ENCODE peak calls at places on chromosomes 13 and 19, in eight cellular contexts. E is activated naive CD8-positive, alpha-beta T cell treated with anti-CD3 and anti-CD28 coated beads for 36 hours; B is GM10248; W is Peyer's patch; G is activated CD4-positive, CD25-positive, alpha-beta regulatory T cell treated with anti-CD3 and anti-CD28 coated beads, Interleukin-2, amount 50 U/mL, for 16 hours; H is activated CD4-positive, alpha-beta T cell treated with anti-CD3 and anti-CD28 coated beads, Interleukin-2, amount 50 U/mL, for 24 hours; O is SJSA1; F is tibial nerve. X is an unnamed sample.
A peak's percentile ranks its signal among the peaks of the same experiment; 100 is the strongest.

GRCh38 chr13:40665061-40665753 is 1.2 kb downstream of the FOXO1 start:
- DNase-seq in E (peak; percentile 57), B (peak; percentile 48), W (peak; percentile 72), G (no peak), H (no peak), O (no peak), F (no peak), X (no peak)

GRCh38 chr19:47142779-47143178 is 12.1 kb downstream of the SAE1 start:
- DNase-seq in E (no peak), B (no peak), W (no peak), G (no peak), H (no peak), O (no peak), F (no peak), X (no peak)

GRCh38 chr13:108496364-108497215 is 132.8 kb upstream of the MYO16 start:
- DNase-seq in E (no peak), B (no peak), W (no peak), G (no peak), H (no peak), O (no peak), F (no peak), X (no peak)

GRCh38 chr13:43572601-43573360 is 214.0 kb downstream of the ENOX1 start:
- DNase-seq in E (no peak), B (no peak), W (no peak), G (no peak), H (no peak), O (no peak), F (no peak), X (peak; percentile 18)

GRCh38 chr19:34808566-34808965 is 35.6 kb upstream of the ZNF599 start:
- DNase-seq in E (no peak), B (no peak), W (no peak), G (no peak), H (no peak), O (no peak), F (no peak), X (no peak)

GRCh38 chr13:101945435-101945834 is 456.4 kb downstream of the FGF14 start:
- DNase-seq in E (no peak), B (no peak), W (no peak), G (no peak), H (no peak), O (no peak), F (no peak), X (no peak)

GRCh38 chr19:56314018-56314583 is 538 bp downstream of the ZSCAN5A start:
- DNase-seq in E (no peak), B (no peak), W (no peak), G (no peak), H (no peak), O (no peak), F (no peak), X (peak; percentile 1)

GRCh38 chr19:34513767-34514166 is 32.2 kb downstream of the WTIP start:
- DNase-seq in E (no peak), B (no peak), W (no peak), G (no peak), H (no peak), O (no peak), F (no peak), X (no peak)

GRCh38 chr13:29733069-29733700 is 117.2 kb downstream of the UBL3 start:
- DNase-seq in E (peak; percentile 4), B (no peak), W (no peak), G (no peak), H (no peak), O (no peak), F (no peak), X (no peak)

GRCh38 chr13:112444001-112444311 is 67.8 kb downstream of the SPACA7 start:
- DNase-seq in E (peak; percentile 65), B (peak; percentile 81), W (peak; percentile 79), G (no peak), H (peak; percentile 20), O (peak; percentile 78), F (no peak), X (peak; percentile 2)

GRCh38 chr19:18537431-18537830 is 5.9 kb downstream of the FKBP8 start:
- DNase-seq in E (no peak), B (no peak), W (no peak), G (no peak), H (no peak), O (no peak), F (no peak), X (no peak)

GRCh38 chr13:83057119-83057518 is 825.2 kb downstream of the SLITRK1 start:
- DNase-seq in E (no peak), B (no peak), W (no peak), G (no peak), H (no peak), O (no peak), F (no peak), X (no peak)

GRCh38 chr19:17577698-17578097 is 22.2 kb downstream of the COLGALT1 start:
- DNase-seq in E (no peak), B (peak; percentile 10), W (no peak), G (no peak), H (no peak), O (no peak), F (no peak), X (no peak)

GRCh38 chr19:47699360-47699917 is 13.8 kb upstream of the EHD2 start:
- DNase-seq in E (peak; percentile 47), B (peak; percentile 84), W (peak; percentile 76), G (no peak), H (peak; percentile 26), O (peak; percentile 75), F (no peak), X (no peak)

GRCh38 chr13:109241160-109241559 is 545.2 kb downstream of the IRS2 start:
- DNase-seq in E (no peak), B (no peak), W (no peak), G (no peak), H (no peak), O (no peak), F (no peak), X (no peak)

GRCh38 chr19:39001016-39001415 is 25.5 kb upstream of the FBXO17 start:
- DNase-seq in E (no peak), B (no peak), W (no peak), G (no peak), H (no peak), O (no peak), F (no peak), X (no peak)

GRCh38 chr13:75079226-75079625 is 402.7 kb downstream of the TBC1D4 start:
- DNase-seq in E (no peak), B (no peak), W (no peak), G (no peak), H (no peak), O (no peak), F (no peak), X (no peak)

GRCh38 chr13:114174529-114174941 is 4.5 kb upstream of the CFAP97D2 start:
- DNase-seq in E (no peak), B (no peak), W (no peak), G (no peak), H (no peak), O (no peak), F (no peak), X (no peak)

GRCh38 chr19:38842439-38843174 is 7.2 kb downstream of the HNRNPL start:
- DNase-seq in E (peak; percentile 70), B (no peak), W (no peak), G (no peak), H (no peak), O (no peak), F (no peak), X (no peak)

GRCh38 chr19:4733755-4734345 is 10.2 kb upstream of the DPP9 start:
- DNase-seq in E (no peak), B (no peak), W (no peak), G (no peak), H (no peak), O (no peak), F (no peak), X (no peak)

GRCh38 chr19:23070353-23070781 is 46.5 kb upstream of the ZNF730 start:
- DNase-seq in E (peak; percentile 14), B (peak; percentile 31), W (no peak), G (no peak), H (no peak), O (no peak), F (no peak), X (no peak)

GRCh38 chr19:55372316-55373081 is 2.2 kb upstream of the IL11 start:
- DNase-seq in E (peak; percentile 66), B (no peak), W (no peak), G (no peak), H (no peak), O (peak; percentile 95), F (no peak), X (no peak)

GRCh38 chr19:1290245-1290698 is 4.6 kb downstream of the EFNA2 start:
- DNase-seq in E (no peak), B (no peak), W (no peak), G (no peak), H (no peak), O (no peak), F (no peak), X (no peak)

GRCh38 chr13:75426421-75426820 is 55.5 kb downstream of the TBC1D4 start:
- DNase-seq in E (no peak), B (no peak), W (no peak), G (no peak), H (no peak), O (no peak), F (no peak), X (no peak)

GRCh38 chr13:25116044-25116443 is 20.1 kb downstream of the PABPC3 start:
- DNase-seq in E (no peak), B (no peak), W (no peak), G (no peak), H (no peak), O (no peak), F (no peak), X (no peak)

GRCh38 chr19:3720533-3720917 is 12.3 kb downstream of the TJP3 start:
- DNase-seq in E (no peak), B (no peak), W (peak; percentile 94), G (no peak), H (no peak), O (no peak), F (no peak), X (no peak)

GRCh38 chr13:26965976-26966375 is 205.4 kb upstream of the GPR12 start:
- DNase-seq in E (no peak), B (no peak), W (no peak), G (no peak), H (no peak), O (no peak), F (no peak), X (no peak)

GRCh38 chr19:28607066-28607583 is 605.8 kb downstream of the UQCRFS1 start:
- DNase-seq in E (no peak), B (no peak), W (no peak), G (no peak), H (no peak), O (no peak), F (no peak), X (no peak)

GRCh38 chr19:31119951-31120690 is 229.1 kb downstream of the TSHZ3 start:
- DNase-seq in E (no peak), B (no peak), W (no peak), G (no peak), H (no peak), O (no peak), F (no peak), X (no peak)

GRCh38 chr19:35775298-35776101 is at the start of gene ARHGAP33:
- DNase-seq in E (peak; percentile 99), B (peak; percentile 100), W (peak; percentile 98), G (peak; percentile 97), H (peak; percentile 99), O (peak; percentile 99), F (peak; percentile 99), X (peak; percentile 80)

GRCh38 chr19:1284293-1284978 is 1.2 kb upstream of the EFNA2 start:
- DNase-seq in E (no peak), B (no peak), W (peak; percentile 85), G (no peak), H (no peak), O (no peak), F (no peak), X (no peak)

GRCh38 chr19:46076951-46077814 is 36.4 kb upstream of the IGFL4 start:
- DNase-seq in E (peak; percentile 54), B (peak; percentile 58), W (peak; percentile 66), G (no peak), H (peak; percentile 31), O (peak; percentile 84), F (no peak), X (peak; percentile 40)

GRCh38 chr19:13240312-13241022 is 90.3 kb downstream of the IER2 start:
- DNase-seq in E (no peak), B (no peak), W (no peak), G (no peak), H (no peak), O (no peak), F (no peak), X (no peak)

GRCh38 chr13:75250526-75251183 is 231.3 kb downstream of the TBC1D4 start:
- DNase-seq in E (no peak), B (no peak), W (no peak), G (no peak), H (no peak), O (no peak), F (no peak), X (no peak)

X was measured in AG09319.